ENCODE peak calls at places on chromosomes 13 and 19, in ten cellular contexts. B, N, U, Z, E, J, O, Q, P and F are unnamed samples.

GRCh38 chr13:107518292-107518691 is 697.0 kb downstream of the LIG4 start:
- DNase-seq in P (no peak), J (no peak), N (no peak), E (no peak), U (no peak), B (no peak), O (no peak), Z (no peak), Q (no peak), F (no peak)

GRCh38 chr13:51241720-51242119 is 19.5 kb downstream of the FAM124A start:
- DNase-seq in O (no peak), E (no peak), Q (no peak), P (no peak), Z (no peak), U (no peak), N (no peak), J (peak), B (no peak), F (peak)

GRCh38 chr19:33350538-33351309 is 22.8 kb upstream of the CEBPG start:
- DNase-seq in O (no peak), Q (no peak), P (no peak), Z (no peak), E (no peak), U (peak), N (no peak), J (peak), B (no peak), F (peak)

GRCh38 chr19:15265849-15266248 is 33.6 kb upstream of the EPHX3 start:
- DNase-seq in B (peak), Q (no peak), N (no peak), E (peak), O (no peak), Z (no peak), J (peak), U (peak), P (peak), F (peak)

GRCh38 chr13:99626461-99627082 is 125.3 kb downstream of the TM9SF2 start:
- DNase-seq in B (no peak), O (no peak), N (no peak), E (peak), J (peak), Z (no peak), Q (no peak), U (no peak), P (no peak), F (no peak)

GRCh38 chr13:49097374-49097773 is 121.7 kb downstream of the FNDC3A start:
- DNase-seq in E (no peak), P (no peak), Z (no peak), N (no peak), O (no peak), U (no peak), B (no peak), J (peak), Q (no peak), F (no peak)

GRCh38 chr13:43804461-43805070 is 17.8 kb upstream of the ENOX1 start:
- DNase-seq in E (no peak), P (no peak), U (no peak), J (peak), O (no peak), N (no peak), Z (no peak), B (peak), Q (peak), F (no peak)

GRCh38 chr19:35341565-35342225 is 6.0 kb upstream of the FFAR1 start:
- DNase-seq in N (no peak), P (no peak), Z (peak), O (no peak), J (no peak), U (no peak), Q (no peak), E (no peak), B (no peak), F (no peak)

GRCh38 chr13:110323172-110323851 is 16.2 kb downstream of the COL4A2 start:
- DNase-seq in U (peak), O (no peak), J (peak), N (no peak), B (no peak), Z (no peak), Q (no peak), P (no peak), E (no peak), F (no peak)